ENCODE peak calls at places on chromosomes 2 and 18, in four cellular contexts. One of them, this sample, is unnamed.

GRCh38 chr2:234031207-234031606 is 19.3 kb upstream of the SPP2 start:
- DNase-seq in PC-3: no peak
- DNase-seq in CD8-positive, alpha-beta T cell: no peak
- DNase-seq in CD8-positive, alpha-beta memory T cell: no peak
- DNase-seq in this sample: no peak

GRCh38 chr18:46169464-46169941 is 65.3 kb downstream of the HAUS1 start:
- DNase-seq in PC-3: peak; percentile 38
- DNase-seq in CD8-positive, alpha-beta T cell: no peak
- DNase-seq in CD8-positive, alpha-beta memory T cell: no peak
- DNase-seq in this sample: peak; percentile 69

GRCh38 chr2:216492951-216493685 is 5.5 kb upstream of the RPL37A start:
- DNase-seq in PC-3: peak; percentile 77
- DNase-seq in CD8-positive, alpha-beta T cell: no peak
- DNase-seq in CD8-positive, alpha-beta memory T cell: no peak
- DNase-seq in this sample: peak; percentile 55

GRCh38 chr2:224038049-224038829 is 847 bp downstream of the SERPINE2 start:
- DNase-seq in PC-3: peak; percentile 50
- DNase-seq in CD8-positive, alpha-beta T cell: peak; percentile 41
- DNase-seq in CD8-positive, alpha-beta memory T cell: no peak
- DNase-seq in this sample: peak; percentile 11

GRCh38 chr2:23594079-23594494 is 209.1 kb downstream of the KLHL29 start:
- DNase-seq in PC-3: no peak
- DNase-seq in CD8-positive, alpha-beta T cell: no peak
- DNase-seq in CD8-positive, alpha-beta memory T cell: no peak
- DNase-seq in this sample: no peak

GRCh38 chr18:33873127-33873526 is 295.1 kb downstream of the ASXL3 start:
- DNase-seq in PC-3: no peak
- DNase-seq in CD8-positive, alpha-beta T cell: no peak
- DNase-seq in CD8-positive, alpha-beta memory T cell: no peak
- DNase-seq in this sample: no peak

GRCh38 chr2:34161546-34161945 is 562.4 kb upstream of the FAM98A start:
- DNase-seq in PC-3: peak; percentile 36
- DNase-seq in CD8-positive, alpha-beta T cell: no peak
- DNase-seq in CD8-positive, alpha-beta memory T cell: no peak
- DNase-seq in this sample: no peak

GRCh38 chr2:28251337-28251736 is 141.3 kb upstream of the FOSL2 start:
- DNase-seq in PC-3: no peak
- DNase-seq in CD8-positive, alpha-beta T cell: no peak
- DNase-seq in CD8-positive, alpha-beta memory T cell: no peak
- DNase-seq in this sample: no peak

GRCh38 chr2:8243748-8244147 is 438.1 kb upstream of the ID2 start:
- DNase-seq in PC-3: no peak
- DNase-seq in CD8-positive, alpha-beta T cell: no peak
- DNase-seq in CD8-positive, alpha-beta memory T cell: no peak
- DNase-seq in this sample: no peak

GRCh38 chr2:176999331-176999730 is 213.3 kb upstream of the HNRNPA3 start:
- DNase-seq in PC-3: no peak
- DNase-seq in CD8-positive, alpha-beta T cell: no peak
- DNase-seq in CD8-positive, alpha-beta memory T cell: no peak
- DNase-seq in this sample: no peak

GRCh38 chr2:6196461-6196860 is 504.3 kb downstream of the SOX11 start:
- DNase-seq in PC-3: no peak
- DNase-seq in CD8-positive, alpha-beta T cell: no peak
- DNase-seq in CD8-positive, alpha-beta memory T cell: no peak
- DNase-seq in this sample: no peak

This sample was measured in RKO.